ENCODE peak calls at places on chromosomes 4 and X, in nine cellular contexts. One of them, this sample, is unnamed.

GRCh38 chr4:77959566-77960338 is 97.1 kb downstream of the MRPL1 start:
- DNase-seq in activated T-helper 1 cell treated with anti-CD3 and anti-CD28 coated beads, Interleukin-2, amount 50 U/mL, for 16 hours: no peak
- DNase-seq in GM13976: peak
- DNase-seq in BJ: no peak
- DNase-seq in pancreas: no peak
- DNase-seq in omental fat pad: no peak
- DNase-seq in activated gamma-delta T cell treated with Interleukin-2 at 50 U/mL for 16 hours: no peak
- DNase-seq in stimulated activated CD8-positive, alpha-beta memory T cell treated with anti-CD3 and anti-CD28 coated beads, Interleukin-7, amount 100 ng/mL, for 1 hour: no peak
- DNase-seq in activated CD4-positive, alpha-beta T cell treated with anti-CD3 and anti-CD28 coated beads, Interleukin-2, amount 50 U/mL, for 48 hours: no peak
- DNase-seq in this sample: no peak

GRCh38 chr4:24794111-24794860 is 1.1 kb upstream of the SOD3 start:
- DNase-seq in activated T-helper 1 cell treated with anti-CD3 and anti-CD28 coated beads, Interleukin-2, amount 50 U/mL, for 16 hours: no peak
- DNase-seq in GM13976: no peak
- DNase-seq in BJ: peak
- DNase-seq in pancreas: peak
- DNase-seq in omental fat pad: no peak
- DNase-seq in activated gamma-delta T cell treated with Interleukin-2 at 50 U/mL for 16 hours: no peak
- DNase-seq in stimulated activated CD8-positive, alpha-beta memory T cell treated with anti-CD3 and anti-CD28 coated beads, Interleukin-7, amount 100 ng/mL, for 1 hour: no peak
- DNase-seq in activated CD4-positive, alpha-beta T cell treated with anti-CD3 and anti-CD28 coated beads, Interleukin-2, amount 50 U/mL, for 48 hours: no peak
- DNase-seq in this sample: no peak

GRCh38 chr4:38279650-38280322 is 319.6 kb downstream of the PTTG2 start:
- DNase-seq in activated T-helper 1 cell treated with anti-CD3 and anti-CD28 coated beads, Interleukin-2, amount 50 U/mL, for 16 hours: no peak
- DNase-seq in GM13976: no peak
- DNase-seq in BJ: no peak
- DNase-seq in pancreas: no peak
- DNase-seq in omental fat pad: no peak
- DNase-seq in activated gamma-delta T cell treated with Interleukin-2 at 50 U/mL for 16 hours: no peak
- DNase-seq in stimulated activated CD8-positive, alpha-beta memory T cell treated with anti-CD3 and anti-CD28 coated beads, Interleukin-7, amount 100 ng/mL, for 1 hour: no peak
- DNase-seq in activated CD4-positive, alpha-beta T cell treated with anti-CD3 and anti-CD28 coated beads, Interleukin-2, amount 50 U/mL, for 48 hours: no peak
- DNase-seq in this sample: no peak

GRCh38 chr4:7943211-7943610 is 3.5 kb upstream of the AFAP1 start:
- DNase-seq in activated T-helper 1 cell treated with anti-CD3 and anti-CD28 coated beads, Interleukin-2, amount 50 U/mL, for 16 hours: no peak
- DNase-seq in GM13976: no peak
- DNase-seq in BJ: no peak
- DNase-seq in pancreas: no peak
- DNase-seq in omental fat pad: no peak
- DNase-seq in activated gamma-delta T cell treated with Interleukin-2 at 50 U/mL for 16 hours: no peak
- DNase-seq in stimulated activated CD8-positive, alpha-beta memory T cell treated with anti-CD3 and anti-CD28 coated beads, Interleukin-7, amount 100 ng/mL, for 1 hour: no peak
- DNase-seq in activated CD4-positive, alpha-beta T cell treated with anti-CD3 and anti-CD28 coated beads, Interleukin-2, amount 50 U/mL, for 48 hours: no peak
- DNase-seq in this sample: no peak

GRCh38 chr4:123488916-123489315 is 92.3 kb downstream of the SPRY1 start:
- DNase-seq in activated T-helper 1 cell treated with anti-CD3 and anti-CD28 coated beads, Interleukin-2, amount 50 U/mL, for 16 hours: no peak
- DNase-seq in GM13976: peak
- DNase-seq in BJ: no peak
- DNase-seq in pancreas: no peak
- DNase-seq in omental fat pad: no peak
- DNase-seq in activated gamma-delta T cell treated with Interleukin-2 at 50 U/mL for 16 hours: no peak
- DNase-seq in stimulated activated CD8-positive, alpha-beta memory T cell treated with anti-CD3 and anti-CD28 coated beads, Interleukin-7, amount 100 ng/mL, for 1 hour: no peak
- DNase-seq in activated CD4-positive, alpha-beta T cell treated with anti-CD3 and anti-CD28 coated beads, Interleukin-2, amount 50 U/mL, for 48 hours: no peak
- DNase-seq in this sample: no peak

GRCh38 chr4:169131556-169132208 is 121.6 kb upstream of the CBR4 start:
- DNase-seq in activated T-helper 1 cell treated with anti-CD3 and anti-CD28 coated beads, Interleukin-2, amount 50 U/mL, for 16 hours: no peak
- DNase-seq in GM13976: no peak
- DNase-seq in BJ: no peak
- DNase-seq in pancreas: no peak
- DNase-seq in omental fat pad: no peak
- DNase-seq in activated gamma-delta T cell treated with Interleukin-2 at 50 U/mL for 16 hours: no peak
- DNase-seq in stimulated activated CD8-positive, alpha-beta memory T cell treated with anti-CD3 and anti-CD28 coated beads, Interleukin-7, amount 100 ng/mL, for 1 hour: no peak
- DNase-seq in activated CD4-positive, alpha-beta T cell treated with anti-CD3 and anti-CD28 coated beads, Interleukin-2, amount 50 U/mL, for 48 hours: no peak
- DNase-seq in this sample: no peak

GRCh38 chr4:8110071-8110986 is 48.3 kb downstream of the ABLIM2 start:
- DNase-seq in activated T-helper 1 cell treated with anti-CD3 and anti-CD28 coated beads, Interleukin-2, amount 50 U/mL, for 16 hours: no peak
- DNase-seq in GM13976: no peak
- DNase-seq in BJ: no peak
- DNase-seq in pancreas: no peak
- DNase-seq in omental fat pad: no peak
- DNase-seq in activated gamma-delta T cell treated with Interleukin-2 at 50 U/mL for 16 hours: no peak
- DNase-seq in stimulated activated CD8-positive, alpha-beta memory T cell treated with anti-CD3 and anti-CD28 coated beads, Interleukin-7, amount 100 ng/mL, for 1 hour: no peak
- DNase-seq in activated CD4-positive, alpha-beta T cell treated with anti-CD3 and anti-CD28 coated beads, Interleukin-2, amount 50 U/mL, for 48 hours: peak
- DNase-seq in this sample: no peak

GRCh38 chrX:98071331-98071730 is 1187.6 kb downstream of the RPA4 start:
- DNase-seq in activated T-helper 1 cell treated with anti-CD3 and anti-CD28 coated beads, Interleukin-2, amount 50 U/mL, for 16 hours: no peak
- DNase-seq in GM13976: no peak
- DNase-seq in BJ: no peak
- DNase-seq in pancreas: no peak
- DNase-seq in omental fat pad: no peak
- DNase-seq in activated gamma-delta T cell treated with Interleukin-2 at 50 U/mL for 16 hours: no peak
- DNase-seq in stimulated activated CD8-positive, alpha-beta memory T cell treated with anti-CD3 and anti-CD28 coated beads, Interleukin-7, amount 100 ng/mL, for 1 hour: no peak
- DNase-seq in activated CD4-positive, alpha-beta T cell treated with anti-CD3 and anti-CD28 coated beads, Interleukin-2, amount 50 U/mL, for 48 hours: no peak
- DNase-seq in this sample: no peak

GRCh38 chr4:113823291-113823659 is 61.7 kb upstream of the CAMK2D start:
- DNase-seq in activated T-helper 1 cell treated with anti-CD3 and anti-CD28 coated beads, Interleukin-2, amount 50 U/mL, for 16 hours: no peak
- DNase-seq in GM13976: peak
- DNase-seq in BJ: no peak
- DNase-seq in pancreas: no peak
- DNase-seq in omental fat pad: no peak
- DNase-seq in activated gamma-delta T cell treated with Interleukin-2 at 50 U/mL for 16 hours: no peak
- DNase-seq in stimulated activated CD8-positive, alpha-beta memory T cell treated with anti-CD3 and anti-CD28 coated beads, Interleukin-7, amount 100 ng/mL, for 1 hour: no peak
- DNase-seq in activated CD4-positive, alpha-beta T cell treated with anti-CD3 and anti-CD28 coated beads, Interleukin-2, amount 50 U/mL, for 48 hours: no peak
- DNase-seq in this sample: no peak

GRCh38 chrX:40260123-40260751 is 162.5 kb upstream of the BCOR start:
- DNase-seq in activated T-helper 1 cell treated with anti-CD3 and anti-CD28 coated beads, Interleukin-2, amount 50 U/mL, for 16 hours: no peak
- DNase-seq in GM13976: no peak
- DNase-seq in BJ: no peak
- DNase-seq in pancreas: no peak
- DNase-seq in omental fat pad: no peak
- DNase-seq in activated gamma-delta T cell treated with Interleukin-2 at 50 U/mL for 16 hours: no peak
- DNase-seq in stimulated activated CD8-positive, alpha-beta memory T cell treated with anti-CD3 and anti-CD28 coated beads, Interleukin-7, amount 100 ng/mL, for 1 hour: no peak
- DNase-seq in activated CD4-positive, alpha-beta T cell treated with anti-CD3 and anti-CD28 coated beads, Interleukin-2, amount 50 U/mL, for 48 hours: no peak
- DNase-seq in this sample: no peak

GRCh38 chrX:80430826-80431501 is 10.7 kb downstream of the TENT5D start:
- DNase-seq in activated T-helper 1 cell treated with anti-CD3 and anti-CD28 coated beads, Interleukin-2, amount 50 U/mL, for 16 hours: no peak
- DNase-seq in GM13976: peak
- DNase-seq in BJ: no peak
- DNase-seq in pancreas: no peak
- DNase-seq in omental fat pad: no peak
- DNase-seq in activated gamma-delta T cell treated with Interleukin-2 at 50 U/mL for 16 hours: no peak
- DNase-seq in stimulated activated CD8-positive, alpha-beta memory T cell treated with anti-CD3 and anti-CD28 coated beads, Interleukin-7, amount 100 ng/mL, for 1 hour: no peak
- DNase-seq in activated CD4-positive, alpha-beta T cell treated with anti-CD3 and anti-CD28 coated beads, Interleukin-2, amount 50 U/mL, for 48 hours: no peak
- DNase-seq in this sample: no peak

GRCh38 chr4:13169731-13170130 is 314.4 kb downstream of the RAB28 start:
- DNase-seq in activated T-helper 1 cell treated with anti-CD3 and anti-CD28 coated beads, Interleukin-2, amount 50 U/mL, for 16 hours: no peak
- DNase-seq in GM13976: no peak
- DNase-seq in BJ: no peak
- DNase-seq in pancreas: no peak
- DNase-seq in omental fat pad: no peak
- DNase-seq in activated gamma-delta T cell treated with Interleukin-2 at 50 U/mL for 16 hours: no peak
- DNase-seq in stimulated activated CD8-positive, alpha-beta memory T cell treated with anti-CD3 and anti-CD28 coated beads, Interleukin-7, amount 100 ng/mL, for 1 hour: no peak
- DNase-seq in activated CD4-positive, alpha-beta T cell treated with anti-CD3 and anti-CD28 coated beads, Interleukin-2, amount 50 U/mL, for 48 hours: no peak
- DNase-seq in this sample: no peak

This sample was measured in activated T-cell treated with anti-CD3 and anti-CD28 coated beads for 48 hours.